ENCODE peak calls at places on chromosomes 5 and 9, in ten cellular contexts. K, V, E, N, R, F, J, G, L and C are unnamed samples.

GRCh38 chr5:50666261-50667078 is at the start of gene PARP8:
- DNase-seq in V (no peak), N (peak), R (peak), K (peak), F (peak), E (peak), J (peak), G (peak), L (peak), C (peak)

GRCh38 chr5:38151878-38152277 is 106.5 kb upstream of the EGFLAM start:
- DNase-seq in J (no peak), N (no peak), G (no peak), K (no peak), E (no peak), R (no peak), F (no peak), V (no peak), L (no peak), C (no peak)

GRCh38 chr9:132037470-132037869 is 42.2 kb downstream of the MED27 start:
- DNase-seq in G (no peak), N (peak), V (no peak), K (no peak), L (no peak), J (no peak), F (no peak), E (no peak), R (no peak), C (no peak)

GRCh38 chr5:117604845-117605244 is 1030.2 kb upstream of the SEMA6A start:
- DNase-seq in G (no peak), V (no peak), J (no peak), F (no peak), R (peak), E (no peak), N (no peak), K (no peak), L (no peak), C (no peak)

GRCh38 chr5:100600289-100600994 is 65.3 kb downstream of the FAM174A start:
- DNase-seq in F (no peak), K (no peak), R (no peak), V (no peak), G (no peak), L (no peak), E (no peak), J (no peak), N (no peak), C (no peak)

GRCh38 chr5:98519530-98519929 is 253.9 kb upstream of the RGMB start:
- DNase-seq in F (no peak), N (no peak), R (no peak), L (no peak), J (no peak), K (no peak), E (no peak), V (no peak), G (no peak), C (no peak)

GRCh38 chr5:154813736-154814135 is 36.7 kb downstream of the FAXDC2 start:
- DNase-seq in K (no peak), F (no peak), G (peak), V (no peak), R (no peak), L (no peak), E (no peak), J (no peak), N (no peak), C (no peak)

GRCh38 chr9:75941577-75942311 is 51.3 kb downstream of the PCSK5 start:
- DNase-seq in R (no peak), K (no peak), E (no peak), L (no peak), F (no peak), V (no peak), G (no peak), J (no peak), N (no peak), C (no peak)

GRCh38 chr5:154753792-154754191 is 1.4 kb upstream of the LARP1 start:
- DNase-seq in V (no peak), N (no peak), L (peak), K (peak), G (no peak), R (peak), J (no peak), E (no peak), F (no peak), C (peak)

GRCh38 chr5:132825824-132826391 is 4.5 kb downstream of the SHROOM1 start:
- DNase-seq in F (no peak), K (no peak), N (no peak), V (no peak), L (no peak), J (no peak), R (no peak), E (no peak), G (no peak), C (no peak)

GRCh38 chr5:142906863-142907671 is 136.9 kb downstream of the ARHGAP26 start:
- DNase-seq in G (no peak), J (no peak), R (no peak), L (no peak), V (no peak), N (no peak), F (no peak), E (no peak), K (peak), C (no peak)

GRCh38 chr9:130331573-130331972 is 66.0 kb downstream of the HMCN2 start:
- DNase-seq in K (no peak), E (no peak), L (no peak), J (no peak), F (no peak), V (no peak), R (peak), N (no peak), G (no peak), C (peak)

GRCh38 chr5:150637245-150638052 is 3.0 kb upstream of the SYNPO start:
- DNase-seq in L (no peak), G (no peak), J (no peak), F (no peak), R (peak), E (no peak), V (peak), K (peak), N (no peak), C (peak)

GRCh38 chr5:12691330-12691729 is 787.1 kb upstream of the CTNND2 start:
- DNase-seq in G (no peak), K (no peak), V (no peak), E (no peak), R (peak), J (no peak), N (no peak), L (no peak), F (no peak), C (no peak)

GRCh38 chr9:124256517-124257069 is 1.2 kb upstream of the NEK6 start:
- DNase-seq in G (no peak), J (no peak), K (peak), L (no peak), E (no peak), N (peak), R (peak), F (no peak), V (peak), C (peak)